ENCODE peak calls at places on chromosomes 16 and 17, in seven cellular contexts. T, G, A, X, H, N and P are unnamed samples.

GRCh38 chr17:41284043-41284442 is 8.5 kb downstream of the KRTAP9-7 start:
- DNase-seq in T (no peak), G (no peak), A (peak; percentile 41), X (no peak), H (peak; percentile 16), N (no peak), P (no peak)

GRCh38 chr17:50541402-50541915 is 5.5 kb upstream of the SPATA20 start:
- DNase-seq in T (no peak), G (no peak), A (no peak), X (no peak), H (no peak), N (no peak), P (no peak)

GRCh38 chr16:87924937-87925670 is 11.2 kb downstream of the CA5A start:
- DNase-seq in T (no peak), G (no peak), A (no peak), X (no peak), H (no peak), N (no peak), P (no peak)

GRCh38 chr16:6926341-6926740 is 406.3 kb upstream of the RBFOX1 start:
- DNase-seq in T (no peak), G (no peak), A (no peak), X (no peak), H (peak; percentile 73), N (no peak), P (no peak)

GRCh38 chr17:31527606-31528005 is 136.1 kb downstream of the RAB11FIP4 start:
- DNase-seq in T (no peak), G (no peak), A (peak; percentile 55), X (no peak), H (no peak), N (peak; percentile 37), P (no peak)

GRCh38 chr16:70709457-70709856 is 23.6 kb upstream of the MTSS2 start:
- DNase-seq in T (no peak), G (no peak), A (no peak), X (no peak), H (no peak), N (no peak), P (no peak)

GRCh38 chr17:4187076-4187475 is 44.1 kb downstream of the CYB5D2 start:
- DNase-seq in T (no peak), G (peak; percentile 57), A (no peak), X (no peak), H (peak; percentile 97), N (peak; percentile 64), P (no peak)

GRCh38 chr17:1039511-1040215 is 42.7 kb downstream of the TIMM22 start:
- DNase-seq in T (no peak), G (peak; percentile 62), A (no peak), X (no peak), H (peak; percentile 47), N (peak; percentile 14), P (no peak)

GRCh38 chr16:84115919-84116719 is 623 bp downstream of the MBTPS1 start:
- DNase-seq in T (peak; percentile 49), G (no peak), A (peak; percentile 39), X (no peak), H (peak; percentile 67), N (peak; percentile 61), P (no peak)

GRCh38 chr16:64428463-64428862 is 693.4 kb downstream of the CDH11 start:
- DNase-seq in T (peak; percentile 56), G (no peak), A (peak; percentile 81), X (no peak), H (no peak), N (no peak), P (no peak)

GRCh38 chr16:83882118-83882879 is 16.6 kb upstream of the MLYCD start:
- DNase-seq in T (no peak), G (no peak), A (no peak), X (no peak), H (peak; percentile 42), N (no peak), P (no peak)

GRCh38 chr17:81317992-81318391 is 22.9 kb upstream of the SLC38A10 start:
- DNase-seq in T (no peak), G (peak; percentile 76), A (no peak), X (no peak), H (no peak), N (no peak), P (no peak)

GRCh38 chr16:29848420-29849297 is 14.4 kb downstream of the CDIPT start:
- DNase-seq in T (peak; percentile 69), G (peak; percentile 84), A (peak; percentile 63), X (no peak), H (peak; percentile 62), N (peak; percentile 66), P (peak; percentile 33)

GRCh38 chr16:89134269-89134668 is 37.3 kb upstream of the CDH15 start:
- DNase-seq in T (no peak), G (no peak), A (no peak), X (no peak), H (no peak), N (no peak), P (no peak)

GRCh38 chr17:19403021-19403420 is 8.0 kb upstream of the RNF112 start:
- DNase-seq in T (no peak), G (no peak), A (no peak), X (no peak), H (no peak), N (no peak), P (no peak)
- H3K18ac ChIP-seq in T (no peak overlapping the region), G (no peak overlapping the region), A (no peak overlapping the region), X (no peak overlapping the region), H (no peak overlapping the region), N (no peak overlapping the region), P (no peak overlapping the region)

GRCh38 chr16:58252716-58253115 is 42.1 kb downstream of the PRSS54 start:
- DNase-seq in T (no peak), G (no peak), A (no peak), X (no peak), H (no peak), N (no peak), P (no peak)
- H4K8ac ChIP-seq in T (no peak overlapping the region), G (no peak overlapping the region), A (no peak overlapping the region), X (no peak overlapping the region), H (no peak overlapping the region), N (no peak overlapping the region), P (no peak overlapping the region)

GRCh38 chr16:68215302-68215701 is 20.6 kb downstream of the ESRP2 start:
- DNase-seq in T (no peak), G (no peak), A (no peak), X (no peak), H (no peak), N (no peak), P (no peak)

GRCh38 chr16:68219708-68220378 is 16.1 kb downstream of the ESRP2 start:
- DNase-seq in T (no peak), G (no peak), A (no peak), X (no peak), H (no peak), N (peak; percentile 20), P (no peak)

GRCh38 chr16:68216240-68216639 is 19.7 kb downstream of the ESRP2 start:
- DNase-seq in T (no peak), G (no peak), A (no peak), X (no peak), H (no peak), N (no peak), P (no peak)

GRCh38 chr16:68214726-68215125 is 21.2 kb downstream of the ESRP2 start:
- DNase-seq in T (no peak), G (no peak), A (no peak), X (no peak), H (no peak), N (no peak), P (no peak)
- H3K18ac ChIP-seq in T (no peak overlapping the region), G (no peak overlapping the region), A (no peak overlapping the region), X (no peak overlapping the region), H (no peak overlapping the region), N (no peak overlapping the region), P (no peak overlapping the region)

DNA sequence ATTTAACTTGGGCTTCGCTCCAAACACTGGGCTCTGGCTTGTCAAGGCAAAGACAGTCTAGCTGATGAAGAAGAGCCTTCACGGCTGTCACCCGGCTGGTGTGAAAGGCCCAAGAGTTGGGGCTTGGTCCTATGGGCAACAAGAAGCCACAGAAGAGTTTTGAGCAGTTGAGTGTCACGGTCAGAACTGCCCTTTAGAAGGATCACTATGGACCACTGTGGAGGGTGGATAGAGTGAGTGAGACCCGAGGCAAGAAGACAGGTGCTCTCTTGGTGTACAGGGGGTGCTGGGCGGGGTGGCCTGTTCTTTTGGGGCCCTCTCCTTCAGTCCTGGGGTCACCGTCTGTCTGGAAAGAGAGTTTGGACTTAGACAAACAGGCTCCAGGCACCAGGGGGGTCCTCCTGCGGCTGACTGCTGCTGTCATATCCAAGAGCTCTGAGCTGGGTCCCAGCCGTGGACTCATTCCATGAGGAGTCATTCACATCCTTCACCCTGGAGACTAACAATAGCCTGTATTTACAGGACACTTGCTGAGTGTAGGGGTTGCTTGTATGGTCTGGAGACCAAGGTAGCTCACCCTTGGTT is 2.4 kb downstream of the PIMREG start:
- DNase-seq in T (no peak), G (no peak), A (no peak), X (no peak), H (no peak), N (no peak), P (no peak)
- H4K8ac ChIP-seq in T (no peak overlapping the region), G (no peak overlapping the region), A (no peak overlapping the region), X (no peak overlapping the region), H (no peak overlapping the region), N (no peak overlapping the region), P (no peak overlapping the region)

GRCh38 chr17:75380750-75381149 is 24.7 kb downstream of the GRB2 start:
- DNase-seq in T (no peak), G (no peak), A (no peak), X (no peak), H (no peak), N (no peak), P (no peak)

GRCh38 chr17:75386430-75386829 is 19.0 kb downstream of the GRB2 start:
- DNase-seq in T (no peak), G (no peak), A (no peak), X (no peak), H (no peak), N (no peak), P (no peak)

GRCh38 chr17:75383842-75384195 is 21.7 kb downstream of the GRB2 start:
- DNase-seq in T (no peak), G (no peak), A (no peak), X (no peak), H (no peak), N (peak; percentile 69), P (no peak)

GRCh38 chr17:75388476-75389030 is 16.9 kb downstream of the GRB2 start:
- DNase-seq in T (no peak), G (no peak), A (no peak), X (no peak), H (no peak), N (no peak), P (no peak)

DNA sequence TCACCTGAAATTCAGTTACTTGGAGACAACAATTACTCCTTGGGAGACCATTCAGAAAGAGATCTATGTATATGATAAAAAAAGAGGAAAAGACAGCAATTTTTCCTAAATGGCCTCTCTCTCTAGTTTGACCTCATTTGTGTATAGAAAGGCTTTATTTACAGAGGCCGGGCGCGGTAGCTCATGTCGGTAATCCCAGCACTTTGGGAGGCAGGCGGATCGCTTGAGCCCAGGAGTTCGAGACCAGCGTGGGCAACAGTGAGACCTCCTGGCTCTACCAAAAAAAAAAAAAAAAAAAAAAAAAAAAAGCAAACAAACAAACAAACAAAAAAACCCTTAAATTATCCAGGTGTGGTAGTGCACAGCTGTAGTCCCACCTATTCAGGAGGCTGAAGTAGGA is 20.7 kb downstream of the GRB2 start:
- DNase-seq in T (no peak), G (no peak), A (no peak), X (no peak), H (no peak), N (no peak), P (no peak)
- H3K18ac ChIP-seq in T (no peak overlapping the region), G (no peak overlapping the region), A (no peak overlapping the region), X (no peak overlapping the region), H (no peak overlapping the region), N (no peak overlapping the region), P (no peak overlapping the region)